ENCODE peak calls at places on chromosome 19, in four cellular contexts. One of them, this sample, is unnamed.

GRCh38 chr19:43574424-43575155 is 737 bp downstream of the XRCC1 start:
- DNase-seq in WTC11: no peak
- DNase-seq in HepG2: no peak
- DNase-seq in K562: no peak
- DNase-seq in this sample: no peak

GRCh38 chr19:52492201-52492960 is 35.1 kb upstream of the ZNF808 start:
- DNase-seq in WTC11: peak
- DNase-seq in HepG2: no peak
- DNase-seq in K562: peak
- DNase-seq in this sample: no peak

GRCh38 chr19:2542341-2543069 is 66.6 kb downstream of the GADD45B start:
- DNase-seq in WTC11: peak
- DNase-seq in HepG2: peak
- DNase-seq in K562: no peak
- DNase-seq in this sample: no peak

GRCh38 chr19:18745012-18745735 is 45.9 kb downstream of the COMP start:
- DNase-seq in WTC11: no peak
- DNase-seq in HepG2: no peak
- DNase-seq in K562: no peak
- DNase-seq in this sample: no peak

GRCh38 chr19:34506026-34506370 is 24.4 kb downstream of the WTIP start:
- DNase-seq in WTC11: no peak
- DNase-seq in HepG2: no peak
- DNase-seq in K562: no peak
- DNase-seq in this sample: no peak

GRCh38 chr19:51207747-51208146 is 17.1 kb upstream of the CD33 start:
- DNase-seq in WTC11: no peak
- DNase-seq in HepG2: no peak
- DNase-seq in K562: no peak
- DNase-seq in this sample: no peak

GRCh38 chr19:4730740-4731171 is 7.1 kb upstream of the DPP9 start:
- DNase-seq in WTC11: peak
- DNase-seq in HepG2: no peak
- DNase-seq in K562: peak
- DNase-seq in this sample: peak

GRCh38 chr19:30703645-30704044 is 331.5 kb downstream of the ZNF536 start:
- DNase-seq in WTC11: no peak
- DNase-seq in HepG2: no peak
- DNase-seq in K562: no peak
- DNase-seq in this sample: no peak

GRCh38 chr19:16885166-16885565 is 3.6 kb upstream of the F2RL3 start:
- DNase-seq in WTC11: no peak
- DNase-seq in HepG2: no peak
- DNase-seq in K562: no peak
- DNase-seq in this sample: no peak

GRCh38 chr19:8208119-8208709 is 956 bp upstream of the CERS4 start:
- DNase-seq in WTC11: peak
- DNase-seq in HepG2: no peak
- DNase-seq in K562: no peak
- DNase-seq in this sample: no peak

GRCh38 chr19:46983097-46983496 is 36.5 kb upstream of the NPAS1 start:
- DNase-seq in WTC11: no peak
- DNase-seq in HepG2: no peak
- DNase-seq in K562: no peak
- DNase-seq in this sample: no peak

GRCh38 chr19:35533822-35534521 is 716 bp downstream of the GAPDHS start:
- DNase-seq in WTC11: peak
- DNase-seq in HepG2: peak
- DNase-seq in K562: no peak
- DNase-seq in this sample: no peak
- TF ChIP-seq ELF4 in WTC11: no peak
- TF ChIP-seq ELF4 in HepG2: no peak
- TF ChIP-seq ELF4 in K562: no peak
- TF ChIP-seq ELF4 in this sample: no peak

DNA sequence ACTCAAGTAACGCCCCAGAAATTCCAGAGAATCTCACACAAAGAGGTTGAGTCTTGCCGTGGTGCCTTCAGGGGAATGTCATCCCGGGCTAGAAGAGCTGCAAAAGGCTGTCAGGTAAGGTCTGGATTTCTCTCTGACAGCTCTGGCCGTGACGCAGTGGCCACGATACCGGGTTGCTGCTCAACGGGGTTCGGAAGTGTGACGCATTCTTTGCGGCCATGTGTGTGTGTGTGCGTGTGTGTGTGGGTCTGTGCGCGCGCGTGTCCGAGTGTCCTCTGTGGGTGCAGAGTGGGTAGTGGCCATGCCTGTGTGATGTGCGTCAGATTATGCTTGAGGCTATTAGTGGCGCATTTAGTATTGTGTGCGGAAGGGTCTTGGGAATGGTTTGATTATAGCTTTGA is 306 bp downstream of the ZNF540 start:
- DNase-seq in WTC11: peak
- DNase-seq in HepG2: no peak
- DNase-seq in K562: no peak
- DNase-seq in this sample: no peak
- TF ChIP-seq ELF4 in WTC11: no peak
- TF ChIP-seq ELF4 in HepG2: no peak
- TF ChIP-seq ELF4 in K562: no peak
- TF ChIP-seq ELF4 in this sample: no peak

GRCh38 chr19:49704888-49705642 is 14.1 kb downstream of the CPT1C start:
- DNase-seq in WTC11: no peak
- DNase-seq in HepG2: no peak
- DNase-seq in K562: no peak
- DNase-seq in this sample: no peak
- TF ChIP-seq ELF4 in WTC11: no peak
- TF ChIP-seq ELF4 in HepG2: no peak
- TF ChIP-seq ELF4 in K562: no peak
- TF ChIP-seq ELF4 in this sample: no peak

GRCh38 chr19:1362385-1363257 is 21.1 kb upstream of the NDUFS7 start:
- DNase-seq in WTC11: no peak
- DNase-seq in HepG2: no peak
- DNase-seq in K562: no peak
- DNase-seq in this sample: no peak

GRCh38 chr19:1360126-1360817 is 23.4 kb upstream of the NDUFS7 start:
- DNase-seq in WTC11: no peak
- DNase-seq in HepG2: no peak
- DNase-seq in K562: no peak
- DNase-seq in this sample: no peak

GRCh38 chr19:1360818-1361461 is 22.8 kb upstream of the NDUFS7 start:
- DNase-seq in WTC11: no peak
- DNase-seq in HepG2: no peak
- DNase-seq in K562: no peak
- DNase-seq in this sample: peak

GRCh38 chr19:1363599-1363998 is 20.1 kb upstream of the NDUFS7 start:
- DNase-seq in WTC11: no peak
- DNase-seq in HepG2: no peak
- DNase-seq in K562: no peak
- DNase-seq in this sample: no peak

GRCh38 chr19:1361601-1362384 is 21.9 kb upstream of the NDUFS7 start:
- DNase-seq in WTC11: no peak
- DNase-seq in HepG2: no peak
- DNase-seq in K562: no peak
- DNase-seq in this sample: no peak
- TF ChIP-seq ELF4 in WTC11: no peak
- TF ChIP-seq ELF4 in HepG2: no peak
- TF ChIP-seq ELF4 in K562: no peak
- TF ChIP-seq ELF4 in this sample: no peak

DNA sequence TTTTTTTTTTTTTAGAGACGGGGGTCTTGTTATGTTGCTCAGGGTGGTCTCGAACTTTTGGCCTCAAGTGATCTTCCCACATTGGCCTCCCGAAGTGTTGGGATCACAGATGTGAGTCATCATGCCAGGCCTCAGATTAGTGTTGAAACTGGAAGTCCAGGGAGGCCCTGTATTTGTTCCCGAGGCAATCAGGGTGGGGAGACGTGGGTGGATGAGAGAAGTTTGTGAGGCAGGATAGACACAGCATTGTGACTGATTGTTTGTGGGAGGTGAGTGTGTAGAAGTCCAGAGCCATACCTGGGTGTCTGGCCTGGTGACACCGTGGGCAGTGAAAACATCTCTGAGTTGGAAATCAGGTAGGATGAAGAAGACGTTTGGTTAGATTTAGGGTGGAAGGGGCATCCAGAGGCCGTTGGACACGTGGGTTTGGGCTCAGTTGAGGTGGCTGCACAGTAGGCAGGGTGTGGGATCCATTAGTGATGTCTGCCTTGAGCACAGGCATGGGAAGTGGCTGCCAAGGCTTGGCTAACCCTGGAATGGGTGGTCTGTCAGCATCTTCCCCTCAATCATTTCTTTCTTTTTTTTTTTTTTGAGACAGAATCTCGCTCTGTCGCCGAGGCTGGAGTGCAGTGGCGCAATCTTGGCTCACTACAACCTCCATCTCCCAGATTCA is 12.4 kb downstream of the RTN2 start:
- DNase-seq in WTC11: no peak
- DNase-seq in HepG2: peak
- DNase-seq in K562: no peak
- DNase-seq in this sample: no peak
- TF ChIP-seq ELF4 in WTC11: no peak
- TF ChIP-seq ELF4 in HepG2: no peak
- TF ChIP-seq ELF4 in K562: no peak
- TF ChIP-seq ELF4 in this sample: no peak

This sample was measured in HEK293T.